ENCODE peak calls at places on chromosome 14, in nine cellular contexts. V is H9; U is foreskin keratinocyte; J is activated CD4-positive, alpha-beta T cell treated with anti-CD3 and anti-CD28 coated beads for 24 hours; P is GDM1; G is renal cortical epithelial cell; I is stimulated activated CD8-positive, alpha-beta memory T cell treated with anti-CD3 and anti-CD28 coated beads, Interleukin-4, amount 100 ng/mL, for 1 hour; O is NCI-H2029 treated with DMSO at 0.1 percent for 48 hours; K is GM12891. S is an unnamed sample.

GRCh38 chr14:28759658-28760313 is 6.8 kb upstream of the FOXG1 start:
- DNase-seq in V (peak; percentile 50), U (no peak), J (no peak), P (no peak), G (no peak), I (no peak), O (no peak), K (no peak), S (no peak)

GRCh38 chr14:67186789-67187188 is 2.5 kb upstream of the GARIN2 start:
- DNase-seq in V (no peak), U (no peak), J (no peak), P (no peak), G (no peak), I (no peak), O (no peak), K (no peak), S (no peak)

GRCh38 chr14:61535032-61535431 is 160.3 kb upstream of the HIF1A start:
- DNase-seq in V (no peak), U (no peak), J (no peak), P (no peak), G (no peak), I (no peak), O (no peak), K (no peak), S (no peak)

GRCh38 chr14:25049127-25049558 is 804 bp downstream of the STXBP6 start:
- DNase-seq in V (no peak), U (no peak), J (no peak), P (no peak), G (no peak), I (no peak), O (no peak), K (no peak), S (no peak)

GRCh38 chr14:103511022-103511693 is 11.5 kb downstream of the CKB start:
- DNase-seq in V (no peak), U (no peak), J (no peak), P (no peak), G (no peak), I (no peak), O (no peak), K (no peak), S (no peak)

GRCh38 chr14:95787941-95788340 is 74.0 kb upstream of the TCL1A start:
- DNase-seq in V (no peak), U (no peak), J (no peak), P (no peak), G (no peak), I (no peak), O (no peak), K (no peak), S (no peak)

GRCh38 chr14:28952707-28953106 is 186.1 kb downstream of the FOXG1 start:
- DNase-seq in V (no peak), U (no peak), J (no peak), P (no peak), G (no peak), I (no peak), O (peak; percentile 59), K (no peak), S (peak; percentile 49)

GRCh38 chr14:22572562-22573058 is 16.4 kb downstream of the DAD1 start:
- DNase-seq in V (no peak), U (no peak), J (no peak), P (no peak), G (no peak), I (no peak), O (no peak), K (no peak), S (no peak)

GRCh38 chr14:32202468-32202865 is 602 bp downstream of the RNU6-8 start:
- DNase-seq in V (no peak), U (no peak), J (no peak), P (no peak), G (no peak), I (no peak), O (peak; percentile 99), K (no peak), S (no peak)

GRCh38 chr14:21241218-21241819 is 27.9 kb downstream of the HNRNPC start:
- DNase-seq in V (no peak), U (no peak), J (no peak), P (no peak), G (peak; percentile 38), I (no peak), O (no peak), K (no peak), S (no peak)

S was measured in NCI-H187 treated with DMSO at 0.1 percent for 48 hours.